ENCODE peak calls at places on chromosomes 16 and 17, in ten cellular contexts. G, I, Y, C, P, V, E, B, K and J are unnamed samples.

GRCh38 chr17:40538936-40539705 is 26.2 kb downstream of the CCR7 start:
- DNase-seq in G (no peak), I (no peak), Y (no peak), C (no peak), P (no peak), V (no peak), E (no peak), B (no peak), K (no peak), J (no peak)

GRCh38 chr16:8959921-8960787 is 3.6 kb downstream of the USP7 start:
- DNase-seq in G (no peak), I (no peak), Y (no peak), C (no peak), P (no peak), V (no peak), E (no peak), B (peak; percentile 34), K (peak; percentile 37), J (no peak)

GRCh38 chr17:37698132-37698615 is 46.7 kb downstream of the HNF1B start:
- DNase-seq in G (no peak), I (no peak), Y (no peak), C (no peak), P (no peak), V (peak; percentile 52), E (no peak), B (no peak), K (peak; percentile 79), J (peak; percentile 33)

GRCh38 chr16:89723279-89724250 is 2.2 kb downstream of the ZNF276 start:
- DNase-seq in G (no peak), I (no peak), Y (peak; percentile 62), C (peak; percentile 57), P (no peak), V (no peak), E (no peak), B (peak; percentile 36), K (peak; percentile 14), J (no peak)

GRCh38 chr16:74984194-74984669 is 691 bp downstream of the WDR59 start:
- DNase-seq in G (no peak), I (no peak), Y (no peak), C (no peak), P (no peak), V (no peak), E (no peak), B (peak; percentile 38), K (peak; percentile 34), J (peak; percentile 1)

GRCh38 chr17:30363715-30364202 is 15.0 kb upstream of the CPD start:
- DNase-seq in G (no peak), I (peak; percentile 61), Y (no peak), C (peak; percentile 46), P (no peak), V (peak; percentile 93), E (peak; percentile 81), B (peak; percentile 89), K (peak; percentile 95), J (peak; percentile 81)

GRCh38 chr16:29806096-29806579 is at the start of gene MAZ:
- DNase-seq in G (no peak), I (peak; percentile 68), Y (no peak), C (no peak), P (no peak), V (no peak), E (peak; percentile 82), B (peak; percentile 96), K (peak; percentile 91), J (peak; percentile 85)

GRCh38 chr16:67530013-67530939 is 1.6 kb downstream of the RIPOR1 start:
- DNase-seq in G (peak; percentile 69), I (no peak), Y (peak; percentile 82), C (peak; percentile 76), P (peak; percentile 67), V (peak; percentile 34), E (no peak), B (peak; percentile 85), K (peak; percentile 76), J (peak; percentile 55)

GRCh38 chr16:89132194-89133005 is 38.7 kb downstream of the ACSF3 start:
- DNase-seq in G (no peak), I (no peak), Y (peak; percentile 4), C (no peak), P (peak; percentile 26), V (no peak), E (no peak), B (no peak), K (no peak), J (no peak)

GRCh38 chr16:85428168-85428898 is 184.8 kb upstream of the GSE1 start:
- DNase-seq in G (no peak), I (no peak), Y (peak; percentile 35), C (peak; percentile 62), P (no peak), V (peak; percentile 49), E (no peak), B (peak; percentile 34), K (no peak), J (no peak)

GRCh38 chr16:55515110-55515509 is 6.2 kb downstream of the LPCAT2 start:
- DNase-seq in G (no peak), I (no peak), Y (no peak), C (no peak), P (no peak), V (no peak), E (no peak), B (no peak), K (peak; percentile 54), J (peak; percentile 26)

GRCh38 chr16:53949716-53950410 is 245.9 kb downstream of the FTO start:
- DNase-seq in G (no peak), I (no peak), Y (no peak), C (no peak), P (no peak), V (no peak), E (no peak), B (no peak), K (no peak), J (no peak)

GRCh38 chr17:28394717-28395116 is 11.3 kb downstream of the SLC46A1 start:
- DNase-seq in G (no peak), I (peak; percentile 35), Y (no peak), C (no peak), P (no peak), V (no peak), E (no peak), B (peak; percentile 58), K (peak; percentile 64), J (peak; percentile 27)

GRCh38 chr17:28206292-28206691 is 112.7 kb upstream of the TMEM97 start:
- DNase-seq in G (no peak), I (no peak), Y (no peak), C (no peak), P (no peak), V (no peak), E (no peak), B (no peak), K (no peak), J (no peak)

GRCh38 chr16:19167710-19168172 is 299 bp upstream of the SYT17 start:
- DNase-seq in G (no peak), I (no peak), Y (peak; percentile 67), C (peak; percentile 83), P (peak; percentile 78), V (peak; percentile 59), E (no peak), B (peak; percentile 80), K (peak; percentile 48), J (peak; percentile 28)

GRCh38 chr16:19163215-19163614 is 4.8 kb upstream of the SYT17 start:
- DNase-seq in G (no peak), I (no peak), Y (no peak), C (no peak), P (no peak), V (peak; percentile 19), E (no peak), B (no peak), K (no peak), J (no peak)

GRCh38 chr16:19166500-19166899 is 1.5 kb upstream of the SYT17 start:
- DNase-seq in G (no peak), I (no peak), Y (no peak), C (no peak), P (no peak), V (peak; percentile 32), E (no peak), B (no peak), K (no peak), J (no peak)

GRCh38 chr16:19164285-19164684 is 3.8 kb upstream of the SYT17 start:
- DNase-seq in G (no peak), I (no peak), Y (no peak), C (no peak), P (no peak), V (no peak), E (no peak), B (no peak), K (no peak), J (no peak)

GRCh38 chr16:19165101-19165500 is 2.9 kb upstream of the SYT17 start:
- DNase-seq in G (no peak), I (no peak), Y (no peak), C (no peak), P (no peak), V (no peak), E (no peak), B (no peak), K (no peak), J (no peak)
- TF ChIP-seq CTCF in G (no peak), I (no peak), Y (no peak), C (no peak), P (no peak), V (no peak), E (no peak), B (no peak), K (no peak), J (no peak)

DNA sequence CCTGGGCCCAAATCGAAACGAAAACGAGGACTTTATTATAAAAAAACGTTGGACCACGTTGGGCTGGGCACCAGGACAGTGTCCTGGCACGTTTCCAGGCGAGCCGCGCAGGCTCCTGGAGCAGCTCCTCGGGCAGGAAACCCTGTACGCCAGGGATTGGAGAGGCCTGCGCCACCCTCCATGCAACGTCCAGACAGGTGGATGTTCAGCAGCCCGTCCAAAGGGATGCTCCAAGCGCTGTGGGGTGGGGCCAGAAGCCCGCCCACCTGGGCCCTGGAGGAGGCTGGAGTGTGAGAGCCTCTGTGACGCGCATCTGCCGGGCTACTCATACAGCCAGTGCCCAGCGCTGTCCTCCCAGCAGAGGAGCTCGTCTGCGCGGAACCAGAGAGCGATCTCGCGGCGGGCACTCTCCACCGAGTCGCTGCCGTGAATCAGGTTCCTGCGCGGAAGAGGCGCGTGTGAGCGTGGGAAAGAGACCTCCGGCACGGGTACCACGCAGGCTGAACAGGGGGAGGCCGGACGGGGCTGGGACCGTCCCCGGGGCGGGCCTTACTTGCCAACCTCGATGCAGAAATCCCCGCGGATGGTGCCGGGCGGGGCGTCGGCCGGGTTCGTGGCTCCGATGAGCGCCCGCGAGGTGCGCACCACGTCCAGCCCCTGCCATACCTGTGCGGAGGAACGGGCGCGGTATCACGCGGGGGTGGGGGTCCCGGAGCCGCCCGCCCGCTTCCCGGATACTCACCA is 843 bp downstream of the NME3 start:
- DNase-seq in G (no peak), I (no peak), Y (peak; percentile 62), C (peak; percentile 75), P (peak; percentile 72), V (peak; percentile 65), E (no peak), B (peak; percentile 62), K (peak; percentile 47), J (peak; percentile 40)
- TF ChIP-seq CTCF in G (no peak), I (no peak), Y (no peak), C (no peak), P (no peak), V (no peak), E (no peak), B (no peak), K (no peak), J (no peak)

GRCh38 chr16:58506241-58507194 is 6.6 kb downstream of the NDRG4 start:
- DNase-seq in G (no peak), I (no peak), Y (no peak), C (no peak), P (no peak), V (no peak), E (no peak), B (no peak), K (no peak), J (no peak)
- TF ChIP-seq CTCF in G (no peak), I (no peak), Y (no peak), C (no peak), P (no peak), V (no peak), E (no peak), B (no peak), K (no peak), J (peak; percentile 27)

GRCh38 chr17:15999141-15999973 is at the start of the genes TTC19 and ZSWIM7:
- DNase-seq in G (peak; percentile 82), I (peak; percentile 63), Y (peak; percentile 97), C (peak; percentile 99), P (peak; percentile 98), V (peak; percentile 95), E (peak; percentile 81), B (peak; percentile 97), K (peak; percentile 94), J (peak; percentile 84)
- TF ChIP-seq CTCF in G (no peak), I (no peak), Y (peak; percentile 22), C (no peak), P (no peak), V (no peak), E (no peak), B (no peak), K (no peak), J (peak; percentile 19)